ENCODE peak calls at places on chromosomes 2 and 18, in six cellular contexts. R, M, E, V, Q and B are unnamed samples.

GRCh38 chr18:76056467-76057194 is 438.4 kb downstream of the ZNF516 start:
- DNase-seq in R (no peak), V (no peak), Q (no peak), M (no peak), E (peak; percentile 33), B (no peak)

GRCh38 chr2:168849610-168850009 is 40.6 kb downstream of the SPC25 start:
- DNase-seq in M (no peak), V (no peak), R (peak; percentile 25), Q (peak; percentile 16), E (peak; percentile 26), B (no peak)

GRCh38 chr18:8478166-8478967 is 130.9 kb upstream of the RAB12 start:
- DNase-seq in R (peak; percentile 69), E (peak; percentile 48), V (peak; percentile 33), Q (peak; percentile 34), M (no peak), B (no peak)

GRCh38 chr2:165909466-165909865 is 44.1 kb downstream of the TTC21B start:
- DNase-seq in Q (no peak), V (no peak), R (no peak), M (no peak), E (no peak), B (no peak)

GRCh38 chr2:25453199-25453903 is 111.6 kb upstream of the DNMT3A start:
- DNase-seq in E (no peak), R (peak; percentile 21), V (no peak), Q (peak; percentile 10), M (no peak), B (no peak)

GRCh38 chr2:100008960-100009359 is 133.4 kb downstream of the AFF3 start:
- DNase-seq in E (no peak), V (no peak), R (peak; percentile 54), M (no peak), Q (peak; percentile 76), B (no peak)

GRCh38 chr2:62708751-62709150 is 3.2 kb downstream of the EHBP1 start:
- DNase-seq in Q (no peak), R (no peak), M (no peak), E (no peak), V (no peak), B (no peak)

GRCh38 chr2:46101557-46102220 is 195.5 kb upstream of the EPAS1 start:
- DNase-seq in E (no peak), V (no peak), Q (no peak), R (peak; percentile 55), M (no peak), B (no peak)

GRCh38 chr2:121804997-121805766 is 49.7 kb downstream of the TSN start:
- DNase-seq in Q (no peak), M (no peak), V (no peak), E (no peak), R (no peak), B (no peak)

GRCh38 chr2:26768759-26769500 is 4.8 kb downstream of the SLC35F6 start:
- DNase-seq in R (peak; percentile 60), V (peak; percentile 82), E (peak; percentile 79), Q (no peak), M (peak; percentile 94), B (no peak)

GRCh38 chr2:182291296-182291695 is 135.5 kb downstream of the PDE1A start:
- DNase-seq in E (no peak), V (no peak), M (no peak), Q (peak; percentile 62), R (no peak), B (no peak)

GRCh38 chr2:221549143-221549542 is 23.0 kb downstream of the EPHA4 start:
- DNase-seq in V (no peak), M (no peak), E (no peak), R (no peak), Q (peak; percentile 44), B (no peak)

GRCh38 chr2:54455584-54456525 is at the start of gene SPTBN1:
- DNase-seq in E (peak; percentile 95), V (peak; percentile 61), R (peak; percentile 96), Q (peak; percentile 90), M (peak; percentile 93), B (no peak)

GRCh38 chr2:171909261-171909660 is 13.0 kb upstream of the HAT1 start:
- DNase-seq in E (no peak), M (no peak), Q (no peak), V (no peak), R (no peak), B (no peak)

GRCh38 chr2:233973786-233974185 is 56.6 kb downstream of the TRPM8 start:
- DNase-seq in M (no peak), V (no peak), R (no peak), E (no peak), Q (no peak), B (no peak)

GRCh38 chr2:30068067-30068466 is 78.7 kb upstream of the YPEL5 start:
- DNase-seq in E (no peak), V (no peak), Q (no peak), R (no peak), M (no peak), B (no peak)

GRCh38 chr2:173021939-173022371 is 53.7 kb upstream of the MAP3K20 start:
- DNase-seq in R (peak; percentile 69), V (no peak), M (no peak), Q (peak; percentile 60), E (peak; percentile 77), B (no peak)

GRCh38 chr18:23032030-23032582 is 99.0 kb downstream of the RBBP8 start:
- DNase-seq in R (peak; percentile 82), M (no peak), E (no peak), V (no peak), Q (peak; percentile 83), B (peak; percentile 28)

GRCh38 chr2:135664623-135665068 is 77.0 kb upstream of the UBXN4 start:
- DNase-seq in R (peak; percentile 8), M (no peak), V (no peak), Q (peak; percentile 29), E (no peak), B (no peak)

GRCh38 chr18:46676162-46676830 is 19.3 kb upstream of the LOXHD1 start:
- DNase-seq in V (no peak), Q (no peak), R (peak; percentile 9), E (no peak), M (no peak), B (peak; percentile 88)

GRCh38 chr2:71898851-71899681 is 248.6 kb downstream of the CYP26B1 start:
- DNase-seq in E (no peak), Q (no peak), V (no peak), R (no peak), M (no peak), B (no peak)

GRCh38 chr2:8455236-8456148 is 226.4 kb upstream of the ID2 start:
- DNase-seq in V (no peak), R (no peak), E (peak; percentile 44), M (no peak), Q (no peak), B (no peak)

GRCh38 chr18:44839239-44839666 is 158.6 kb downstream of the SETBP1 start:
- DNase-seq in R (peak; percentile 74), M (no peak), V (no peak), Q (peak; percentile 43), E (peak; percentile 78), B (no peak)

DNA sequence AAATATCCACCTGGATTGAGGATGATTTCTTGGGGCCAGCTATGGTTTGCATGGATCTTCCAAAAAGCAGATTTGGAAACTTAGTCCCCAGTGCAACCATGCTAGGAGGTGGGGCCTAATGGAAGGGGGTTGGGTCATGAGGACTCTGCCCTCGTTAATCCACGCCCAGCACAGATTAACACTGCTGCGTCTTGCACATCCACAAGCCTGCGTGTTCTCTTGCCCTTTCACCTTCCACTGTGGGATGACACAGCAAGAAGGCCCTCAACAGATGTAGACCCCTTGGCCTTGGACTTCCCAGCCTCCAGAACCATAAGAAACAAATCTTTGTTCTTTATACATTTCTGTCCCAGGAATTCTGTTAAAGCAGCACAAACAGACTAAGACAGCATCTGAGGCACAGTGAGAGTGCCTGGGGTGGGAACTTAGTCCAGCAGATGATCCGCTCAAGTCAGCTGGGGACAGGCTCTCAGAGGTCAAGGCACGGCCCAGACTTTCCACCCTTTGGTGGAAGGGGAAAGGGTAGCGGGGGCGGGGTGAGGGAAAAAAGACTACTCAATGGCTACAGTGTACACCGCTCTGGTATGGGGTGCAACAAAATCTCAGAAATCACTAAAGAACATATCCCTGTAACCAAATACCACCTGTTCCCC is 2.4 kb downstream of the RAB17 start:
- DNase-seq in V (no peak), M (no peak), E (no peak), R (no peak), Q (no peak), B (no peak)
- H3K4me3 ChIP-seq in V (no peak overlapping the region), M (no peak overlapping the region), E (no peak overlapping the region), R (no peak overlapping the region), Q (no peak overlapping the region), B (no peak overlapping the region)

GRCh38 chr2:134392689-134393476 is 139.0 kb downstream of the MGAT5 start:
- DNase-seq in V (no peak), Q (peak; percentile 40), M (no peak), E (no peak), R (peak; percentile 35), B (no peak)
- TF ChIP-seq CTCF in V (no peak), Q (no peak), M (no peak), E (no peak), R (no peak), B (no peak)

GRCh38 chr2:101127319-101128056 is 23.7 kb downstream of the TBC1D8 start:
- DNase-seq in E (no peak), V (no peak), Q (no peak), M (no peak), R (no peak), B (no peak)
- H3K4me3 ChIP-seq in E (no peak overlapping the region), V (peak overlapping the region; percentile 38), Q (no peak overlapping the region), M (no peak overlapping the region), R (no peak overlapping the region), B (no peak overlapping the region)

GRCh38 chr2:222861411-222862067 is 703 bp downstream of the ACSL3 start:
- DNase-seq in V (no peak), R (peak; percentile 73), E (peak; percentile 61), M (peak; percentile 74), Q (no peak), B (no peak)

GRCh38 chr2:222860740-222861410 is at the start of gene ACSL3:
- DNase-seq in V (peak; percentile 78), M (peak; percentile 97), R (peak; percentile 98), E (peak; percentile 98), Q (peak; percentile 89), B (no peak)

GRCh38 chr2:222862915-222863544 is 2.2 kb downstream of the ACSL3 start:
- DNase-seq in V (no peak), Q (no peak), R (peak; percentile 41), E (no peak), M (no peak), B (no peak)

GRCh38 chr2:222864296-222864695 is 3.5 kb downstream of the ACSL3 start:
- DNase-seq in V (no peak), M (no peak), Q (peak; percentile 84), R (peak; percentile 93), E (peak; percentile 49), B (no peak)

DNA sequence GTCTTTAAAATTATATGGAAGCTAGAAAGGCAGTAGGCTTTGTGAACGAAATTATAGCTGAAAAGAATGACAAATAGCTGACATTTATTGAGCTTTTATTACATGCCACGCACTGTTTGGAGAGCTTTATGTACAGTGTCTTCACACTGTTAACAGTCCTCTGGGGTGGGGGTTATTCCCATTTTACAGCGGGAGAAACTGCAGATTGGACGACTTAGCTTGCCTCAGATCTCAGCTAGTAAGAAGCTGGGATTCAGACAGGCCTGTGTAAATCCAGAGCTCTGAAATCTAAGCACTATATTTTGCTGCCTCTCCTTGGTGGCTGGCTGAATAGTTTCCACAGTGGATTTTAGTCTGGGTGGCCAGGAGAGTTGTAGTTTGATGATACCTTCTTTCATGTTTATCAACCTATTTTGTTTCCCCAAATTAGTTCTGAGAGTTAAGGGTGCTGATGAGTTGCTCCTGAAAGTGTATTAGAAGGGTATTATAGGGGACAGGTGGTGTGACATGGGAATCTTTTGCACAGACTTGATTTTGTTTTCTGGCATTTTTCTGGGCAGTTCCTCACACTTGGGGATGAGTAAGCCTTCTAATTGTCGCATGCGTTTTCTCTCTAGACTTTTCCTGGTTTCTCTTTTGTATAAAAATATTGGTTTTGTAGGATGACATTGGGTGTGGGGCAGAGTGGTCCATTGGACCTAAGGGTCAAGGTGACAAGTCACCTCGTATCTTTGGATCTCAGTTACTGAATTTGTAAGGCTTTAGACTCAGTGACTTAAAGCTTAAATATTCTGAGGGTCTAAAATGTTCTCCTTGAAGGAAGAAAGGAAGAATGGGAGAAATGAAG is 1.5 kb downstream of the ACSL3 start:
- DNase-seq in E (no peak), R (peak; percentile 65), V (no peak), M (no peak), Q (peak; percentile 62), B (no peak)
- TF ChIP-seq CTCF in E (peak; percentile 55), R (peak; percentile 19), V (no peak), M (no peak), Q (peak; percentile 33), B (no peak)